ENCODE peak calls at places on chromosomes 13 and 19, in five cellular contexts. Q is AG09309; V is epithelial cell of esophagus; H is CD4-positive, CD25-positive, alpha-beta regulatory T cell; K is cardiac muscle cell. S is an unnamed sample.

GRCh38 chr13:100530645-100531044 is 57.9 kb downstream of the GGACT start:
- DNase-seq in Q (no peak), K (no peak), V (no peak), H (no peak), S (no peak)

GRCh38 chr13:44364601-44365000 is 9.0 kb upstream of the SERP2 start:
- DNase-seq in H (no peak), Q (no peak), V (peak; percentile 79), K (no peak), S (no peak)

GRCh38 chr13:88162076-88162702 is 491.0 kb downstream of the SLITRK5 start:
- DNase-seq in H (no peak), Q (no peak), V (no peak), K (no peak), S (no peak)

GRCh38 chr13:40193290-40194203 is 472.9 kb downstream of the FOXO1 start:
- DNase-seq in H (no peak), V (no peak), K (no peak), Q (no peak), S (no peak)

GRCh38 chr19:48619692-48620565 is 623 bp downstream of the SPHK2 start:
- DNase-seq in Q (no peak), V (no peak), H (no peak), K (no peak), S (no peak)

GRCh38 chr19:5897189-5897969 is 6.2 kb downstream of the NDUFA11 start:
- DNase-seq in H (no peak), V (no peak), K (no peak), Q (no peak), S (no peak)

GRCh38 chr13:21850013-21851006 is 179.4 kb downstream of the FGF9 start:
- DNase-seq in Q (no peak), H (no peak), K (no peak), V (no peak), S (no peak)

GRCh38 chr13:87120476-87120875 is 550.7 kb upstream of the SLITRK5 start:
- DNase-seq in V (no peak), H (no peak), K (no peak), Q (no peak), S (no peak)

GRCh38 chr13:111385182-111385857 is 64.9 kb downstream of the TEX29 start:
- DNase-seq in H (no peak), Q (no peak), K (no peak), V (no peak), S (peak; percentile 54)

GRCh38 chr19:7868671-7869452 is 5.3 kb downstream of the PRR36 start:
- DNase-seq in K (peak; percentile 92), V (peak; percentile 82), Q (no peak), H (peak; percentile 70), S (peak; percentile 76)

GRCh38 chr13:61727714-61728275 is 312.1 kb upstream of the PCDH20 start:
- DNase-seq in K (no peak), V (peak; percentile 80), H (no peak), Q (no peak), S (no peak)

GRCh38 chr13:79519252-79519651 is 38.3 kb downstream of the NDFIP2 start:
- DNase-seq in V (peak; percentile 29), Q (no peak), K (no peak), H (no peak), S (no peak)

GRCh38 chr19:40228371-40228770 is 1.9 kb upstream of the CCNP start:
- DNase-seq in H (no peak), V (no peak), Q (no peak), K (no peak), S (no peak)

GRCh38 chr19:33467851-33468250 is 53.7 kb downstream of the PEPD start:
- DNase-seq in Q (no peak), V (no peak), H (no peak), K (no peak), S (no peak)

GRCh38 chr13:41075034-41075433 is 13.7 kb downstream of the WBP4 start:
- DNase-seq in Q (no peak), H (peak; percentile 21), V (peak; percentile 48), K (peak; percentile 64), S (no peak)

GRCh38 chr13:41631296-41631965 is 174.1 kb downstream of the RGCC start:
- DNase-seq in H (no peak), V (no peak), K (no peak), Q (no peak), S (no peak)

DNA sequence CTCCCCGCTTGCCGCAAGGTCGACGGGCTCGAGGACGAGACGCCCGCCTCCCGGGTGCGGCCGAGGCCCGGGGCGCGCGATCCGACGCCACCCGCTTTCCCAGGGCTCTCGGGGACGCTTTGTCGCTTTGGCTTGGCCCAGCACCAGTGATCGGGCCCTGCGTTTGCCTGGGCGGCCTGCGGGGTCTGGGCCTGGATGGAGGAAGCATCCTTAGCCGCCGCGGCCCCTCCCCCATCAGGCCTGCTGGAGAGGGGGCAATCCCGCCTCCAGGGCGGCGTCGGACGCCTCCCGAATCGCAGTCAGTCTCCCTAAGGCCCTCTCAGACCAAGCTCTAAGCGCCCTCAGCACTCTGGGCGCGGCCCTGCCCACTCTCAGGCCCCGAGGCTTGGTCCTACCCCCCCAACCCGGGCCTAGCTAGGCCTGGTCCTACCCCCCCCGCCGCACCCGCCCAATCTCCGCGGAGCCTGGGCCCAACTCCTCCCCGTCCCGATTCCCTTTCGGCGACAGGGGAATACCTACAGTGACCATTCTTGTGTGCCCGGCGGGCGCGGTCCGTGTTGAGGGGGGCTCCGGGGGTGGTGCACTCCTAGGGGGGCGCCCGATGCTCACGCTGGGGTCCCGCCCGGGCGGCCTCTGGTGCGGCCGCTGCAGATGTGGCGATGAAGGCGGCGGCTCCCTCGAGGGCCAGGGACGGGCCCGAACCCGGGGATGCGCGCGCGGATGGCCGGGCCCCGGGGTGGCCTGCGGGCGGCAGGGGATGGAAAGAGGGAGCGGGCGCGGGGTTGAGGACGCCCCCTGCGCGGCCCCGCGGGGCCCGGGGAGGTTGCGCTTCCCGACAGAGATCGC is 542 bp downstream of the ELAVL3 start:
- DNase-seq in Q (no peak), H (no peak), V (no peak), K (no peak), S (no peak)
- H3K4me3 ChIP-seq in Q (no peak overlapping the region), H (no peak overlapping the region), V (no peak overlapping the region), K (no peak overlapping the region), S (no peak overlapping the region)

GRCh38 chr13:109989686-109990085 is 203.3 kb upstream of the IRS2 start:
- DNase-seq in V (no peak), H (no peak), Q (no peak), K (no peak), S (no peak)
- H3K4me3 ChIP-seq in V (no peak overlapping the region), H (no peak overlapping the region), Q (no peak overlapping the region), K (no peak overlapping the region), S (no peak overlapping the region)

GRCh38 chr13:37615271-37615670 is 16.7 kb upstream of the POSTN start:
- DNase-seq in H (no peak), K (no peak), V (peak; percentile 23), Q (no peak), S (no peak)
- H3K4me3 ChIP-seq in H (no peak overlapping the region), K (no peak overlapping the region), V (no peak overlapping the region), Q (no peak overlapping the region), S (no peak overlapping the region)

DNA sequence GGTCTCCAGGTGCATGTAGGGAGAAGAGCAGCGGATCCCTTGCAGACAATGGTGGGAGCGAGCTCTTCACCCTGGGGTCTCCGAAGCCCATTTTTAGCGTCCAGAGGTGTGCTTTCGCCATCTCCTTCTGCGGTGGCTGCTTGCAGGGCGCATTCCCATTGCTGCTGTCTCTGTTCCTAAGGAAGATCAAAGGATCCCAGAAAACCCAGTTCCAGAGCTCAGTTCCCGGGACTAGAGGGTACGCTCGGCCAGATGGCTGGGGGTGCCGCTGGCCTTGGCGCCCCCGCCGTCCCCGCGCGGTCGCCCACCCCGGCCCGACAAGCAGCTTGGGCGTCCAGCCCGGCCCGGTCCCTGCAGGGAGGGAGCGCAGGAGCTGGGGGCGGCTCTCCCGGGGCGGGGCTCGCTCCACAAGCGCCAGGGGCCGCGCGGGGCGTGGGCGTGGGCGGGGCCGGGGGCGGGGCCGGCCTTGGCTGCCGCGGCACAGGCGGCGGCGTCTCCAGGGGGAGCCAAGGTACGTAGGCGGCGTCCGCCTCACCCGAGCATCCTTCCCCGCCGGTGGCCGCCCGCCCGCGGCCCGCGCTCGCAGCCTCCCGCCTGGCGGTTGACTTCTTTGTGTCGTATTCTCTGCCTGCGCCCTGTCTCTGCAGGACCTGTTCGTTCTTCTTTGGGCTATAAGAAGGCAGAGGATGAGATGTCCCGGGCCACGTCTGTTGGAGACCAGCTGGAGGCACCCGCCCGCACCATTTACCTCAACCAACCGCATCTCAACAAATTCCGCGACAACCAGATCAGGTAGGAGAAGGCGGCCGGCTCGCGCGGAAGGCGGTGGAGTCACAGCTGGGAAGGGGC is 96.8 kb downstream of the ATP8A2 start:
- DNase-seq in Q (no peak), H (no peak), V (peak; percentile 30), K (peak; percentile 61), S (peak; percentile 8)
- H3K4me3 ChIP-seq in Q (no peak overlapping the region), H (no peak overlapping the region), V (no peak overlapping the region), K (peak overlapping the region; percentile 16), S (no peak overlapping the region)